ENCODE peak calls at places on chromosomes 7 and 10, in seven cellular contexts. Q is neural crest cell, L is DMS 273 treated with DMSO at 0.1 percent for 48 hours, D is midbrain, G is astrocyte of the hippocampus, Y is hippocampal formation, B is NCI-H2029. M is an unnamed sample.

GRCh38 chr10:79444243-79445119 is 943 bp downstream of the ZCCHC24 start:
- DNase-seq in B (no peak), Q (peak; percentile 24), D (peak; percentile 43), Y (no peak), L (peak; percentile 15), G (peak; percentile 76), M (no peak)

GRCh38 chr10:6053816-6054581 is 8.2 kb downstream of the IL2RA start:
- DNase-seq in L (no peak), Q (no peak), G (no peak), Y (no peak), D (no peak), B (no peak), M (no peak)

GRCh38 chr10:68721673-68721963 is 579 bp downstream of the CCAR1 start:
- DNase-seq in D (no peak), L (no peak), G (no peak), B (no peak), Y (peak; percentile 25), Q (no peak), M (no peak)

GRCh38 chr7:27147211-27148030 is at the start of gene HOXA6:
- DNase-seq in D (no peak), G (no peak), B (no peak), Y (no peak), L (no peak), Q (no peak), M (no peak)

GRCh38 chr7:75762350-75762917 is 9.6 kb downstream of the CCL26 start:
- DNase-seq in D (peak; percentile 57), L (peak; percentile 58), G (peak; percentile 71), Q (no peak), B (no peak), Y (no peak), M (peak; percentile 78)

GRCh38 chr7:148620749-148621372 is 30.3 kb downstream of the C7orf33 start:
- DNase-seq in Q (no peak), L (no peak), G (peak; percentile 33), Y (no peak), B (no peak), D (no peak), M (no peak)

GRCh38 chr10:106560925-106561640 is 603.4 kb downstream of the SORCS1 start:
- DNase-seq in B (no peak), D (no peak), L (no peak), Q (no peak), G (peak; percentile 81), Y (no peak), M (no peak)

GRCh38 chr7:7210475-7211237 is 28.3 kb downstream of the C1GALT1 start:
- DNase-seq in Q (no peak), G (no peak), L (no peak), D (no peak), B (no peak), Y (no peak), M (no peak)

GRCh38 chr10:74641659-74642058 is 184.7 kb upstream of the KAT6B start:
- DNase-seq in Q (no peak), Y (no peak), L (no peak), G (no peak), B (no peak), D (no peak), M (no peak)

GRCh38 chr7:25964483-25964961 is 187.5 kb upstream of the NFE2L3 start:
- DNase-seq in B (no peak), Q (no peak), Y (no peak), G (no peak), D (no peak), L (no peak), M (no peak)

GRCh38 chr7:47400001-47400400 is 181.9 kb downstream of the TNS3 start:
- DNase-seq in B (no peak), Y (no peak), L (no peak), D (no peak), G (no peak), Q (no peak), M (no peak)